ENCODE peak calls at places on chromosomes 5 and 9, in four cellular contexts. One of them, this sample, is unnamed.

GRCh38 chr5:62082370-62082778 is 223.6 kb upstream of the KIF2A start:
- DNase-seq in breast epithelium: no peak
- DNase-seq in GM12892: no peak
- DNase-seq in ovary: no peak
- DNase-seq in this sample: no peak

GRCh38 chr5:149636861-149637246 is 55.6 kb downstream of the ARHGEF37 start:
- DNase-seq in breast epithelium: no peak
- DNase-seq in ovary: peak
- DNase-seq in GM12892: no peak
- DNase-seq in this sample: no peak

GRCh38 chr9:112012026-112012902 is 115.7 kb downstream of the UGCG start:
- DNase-seq in ovary: peak
- DNase-seq in breast epithelium: peak
- DNase-seq in GM12892: peak
- DNase-seq in this sample: peak

GRCh38 chr5:165370772-165371171 is 1865.4 kb downstream of the MAT2B start:
- DNase-seq in breast epithelium: no peak
- DNase-seq in ovary: no peak
- DNase-seq in GM12892: no peak
- DNase-seq in this sample: no peak

GRCh38 chr5:38535281-38535750 is 21.1 kb downstream of the LIFR start:
- DNase-seq in ovary: no peak
- DNase-seq in breast epithelium: no peak
- DNase-seq in GM12892: no peak
- DNase-seq in this sample: no peak

GRCh38 chr9:123431581-123431980 is 75.6 kb downstream of the CRB2 start:
- DNase-seq in breast epithelium: no peak
- DNase-seq in ovary: no peak
- DNase-seq in GM12892: no peak
- DNase-seq in this sample: no peak

GRCh38 chr5:149128023-149128875 is 13.0 kb upstream of the ABLIM3 start:
- DNase-seq in breast epithelium: no peak
- DNase-seq in ovary: no peak
- DNase-seq in GM12892: no peak
- DNase-seq in this sample: no peak

GRCh38 chr5:67204821-67205220 is 8.2 kb upstream of the CD180 start:
- DNase-seq in GM12892: no peak
- DNase-seq in ovary: no peak
- DNase-seq in breast epithelium: no peak
- DNase-seq in this sample: no peak

GRCh38 chr9:108286807-108287206 is 569.0 kb downstream of the ACTL7B start:
- DNase-seq in breast epithelium: no peak
- DNase-seq in ovary: no peak
- DNase-seq in GM12892: no peak
- DNase-seq in this sample: no peak

GRCh38 chr9:133509179-133510083 is 15.3 kb downstream of the MYMK start:
- DNase-seq in ovary: peak
- DNase-seq in breast epithelium: no peak
- DNase-seq in GM12892: no peak
- DNase-seq in this sample: no peak

GRCh38 chr5:35089688-35090314 is 42.1 kb upstream of the AGXT2 start:
- DNase-seq in breast epithelium: peak
- DNase-seq in ovary: peak
- DNase-seq in GM12892: peak
- DNase-seq in this sample: no peak

GRCh38 chr9:69204869-69205268 is 30.8 kb downstream of the TJP2 start:
- DNase-seq in GM12892: no peak
- DNase-seq in breast epithelium: no peak
- DNase-seq in ovary: no peak
- DNase-seq in this sample: no peak

GRCh38 chr5:43039468-43040286 is 442 bp downstream of the ANXA2R start:
- DNase-seq in breast epithelium: no peak
- DNase-seq in ovary: peak
- DNase-seq in GM12892: no peak
- DNase-seq in this sample: peak

GRCh38 chr5:55994502-55994997 is at the start of gene IL6ST:
- DNase-seq in ovary: no peak
- DNase-seq in breast epithelium: no peak
- DNase-seq in GM12892: peak
- DNase-seq in this sample: peak

GRCh38 chr9:106945727-106946690 is 83.0 kb downstream of the ZNF462 start:
- DNase-seq in breast epithelium: no peak
- DNase-seq in GM12892: no peak
- DNase-seq in ovary: no peak
- DNase-seq in this sample: no peak

GRCh38 chr5:96896285-96896711 is 20.0 kb downstream of the ERAP2 start:
- DNase-seq in ovary: no peak
- DNase-seq in breast epithelium: no peak
- DNase-seq in GM12892: no peak
- DNase-seq in this sample: no peak

GRCh38 chr5:53397845-53398244 is 82.6 kb upstream of the FST start:
- DNase-seq in breast epithelium: no peak
- DNase-seq in ovary: no peak
- DNase-seq in GM12892: no peak
- DNase-seq in this sample: no peak

GRCh38 chr9:136186386-136186785 is 18.5 kb downstream of the LHX3 start:
- DNase-seq in breast epithelium: no peak
- DNase-seq in GM12892: no peak
- DNase-seq in ovary: no peak
- DNase-seq in this sample: no peak

GRCh38 chr5:61407706-61408105 is 75.6 kb downstream of the ZSWIM6 start:
- DNase-seq in GM12892: no peak
- DNase-seq in breast epithelium: no peak
- DNase-seq in ovary: no peak
- DNase-seq in this sample: no peak

GRCh38 chr5:163978897-163979296 is 473.5 kb downstream of the MAT2B start:
- DNase-seq in GM12892: no peak
- DNase-seq in breast epithelium: no peak
- DNase-seq in ovary: no peak
- DNase-seq in this sample: no peak

GRCh38 chr5:173093597-173093996 is 37.4 kb downstream of the CREBRF start:
- DNase-seq in ovary: no peak
- DNase-seq in GM12892: no peak
- DNase-seq in breast epithelium: no peak
- DNase-seq in this sample: no peak

GRCh38 chr5:116847960-116848359 is 273.3 kb upstream of the SEMA6A start:
- DNase-seq in GM12892: no peak
- DNase-seq in breast epithelium: no peak
- DNase-seq in ovary: no peak
- DNase-seq in this sample: no peak

GRCh38 chr9:129109504-129109903 is 1.1 kb downstream of the CRAT start:
- DNase-seq in GM12892: no peak
- DNase-seq in breast epithelium: no peak
- DNase-seq in ovary: no peak
- DNase-seq in this sample: no peak

GRCh38 chr9:69120380-69121154 is 53.5 kb upstream of the TJP2 start:
- DNase-seq in GM12892: peak
- DNase-seq in ovary: peak
- DNase-seq in breast epithelium: peak
- DNase-seq in this sample: no peak

GRCh38 chr9:28951945-28952344 is 1378.7 kb upstream of the C9orf72 start:
- DNase-seq in ovary: no peak
- DNase-seq in GM12892: no peak
- DNase-seq in breast epithelium: no peak
- DNase-seq in this sample: no peak

GRCh38 chr5:67858470-67859096 is 357.0 kb upstream of the PIK3R1 start:
- DNase-seq in breast epithelium: no peak
- DNase-seq in ovary: no peak
- DNase-seq in GM12892: no peak
- DNase-seq in this sample: no peak

GRCh38 chr9:29966247-29966646 is 2393.0 kb upstream of the C9orf72 start:
- DNase-seq in GM12892: no peak
- DNase-seq in ovary: no peak
- DNase-seq in breast epithelium: no peak
- DNase-seq in this sample: no peak

GRCh38 chr5:134637106-134637721 is 4.6 kb upstream of the SAR1B start:
- DNase-seq in ovary: no peak
- DNase-seq in GM12892: no peak
- DNase-seq in breast epithelium: peak
- DNase-seq in this sample: no peak

GRCh38 chr5:138632900-138633489 is 57.8 kb upstream of the HSPA9 start:
- DNase-seq in breast epithelium: no peak
- DNase-seq in ovary: peak
- DNase-seq in GM12892: no peak
- DNase-seq in this sample: peak

GRCh38 chr5:159427180-159428012 is 97.1 kb upstream of the IL12B start:
- DNase-seq in breast epithelium: no peak
- DNase-seq in ovary: no peak
- DNase-seq in GM12892: no peak
- DNase-seq in this sample: no peak

GRCh38 chr9:34611811-34612787 is at the start of gene RPP25L:
- DNase-seq in ovary: peak
- DNase-seq in breast epithelium: peak
- DNase-seq in GM12892: peak
- DNase-seq in this sample: peak

GRCh38 chr5:136522217-136522956 is 157.0 kb upstream of the TRPC7 start:
- DNase-seq in breast epithelium: no peak
- DNase-seq in ovary: no peak
- DNase-seq in GM12892: no peak
- DNase-seq in this sample: no peak

GRCh38 chr5:41788800-41789395 is 81.3 kb downstream of the OXCT1 start:
- DNase-seq in ovary: no peak
- DNase-seq in GM12892: no peak
- DNase-seq in breast epithelium: no peak
- DNase-seq in this sample: no peak

DNA sequence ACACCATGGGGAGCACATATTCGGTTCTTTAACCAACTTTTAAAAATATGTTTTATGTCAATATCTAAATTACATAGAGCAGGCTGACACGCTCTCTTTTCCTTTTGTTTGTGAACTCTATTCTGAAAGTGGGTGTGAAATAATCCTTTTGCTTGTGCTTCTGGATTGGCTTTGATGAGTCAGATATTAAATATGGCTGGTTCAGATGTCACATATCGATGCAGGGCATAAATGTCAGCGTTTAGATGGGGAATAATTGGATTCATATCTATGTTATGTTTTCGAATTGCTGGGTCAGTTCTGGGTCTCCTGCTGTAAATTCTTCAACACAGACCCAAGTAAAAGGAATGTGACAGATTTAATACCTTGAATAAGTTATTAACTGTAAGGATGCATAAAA is 118.8 kb upstream of the SNX2 start:
- DNase-seq in breast epithelium: no peak
- DNase-seq in ovary: no peak
- DNase-seq in GM12892: no peak
- DNase-seq in this sample: no peak
- TF ChIP-seq POLR2A in breast epithelium: no peak
- TF ChIP-seq POLR2A in ovary: no peak
- TF ChIP-seq POLR2A in GM12892: no peak
- TF ChIP-seq POLR2A in this sample: no peak

GRCh38 chr5:140041099-140041491 is 2.0 kb downstream of the NRG2 start:
- DNase-seq in GM12892: no peak
- DNase-seq in breast epithelium: no peak
- DNase-seq in ovary: no peak
- DNase-seq in this sample: no peak

GRCh38 chr5:140041492-140042421 is 1.3 kb downstream of the NRG2 start:
- DNase-seq in ovary: peak
- DNase-seq in breast epithelium: peak
- DNase-seq in GM12892: no peak
- DNase-seq in this sample: peak

GRCh38 chr5:140040358-140040757 is 2.7 kb downstream of the NRG2 start:
- DNase-seq in breast epithelium: no peak
- DNase-seq in GM12892: no peak
- DNase-seq in ovary: no peak
- DNase-seq in this sample: no peak

GRCh38 chr5:140038373-140038957 is 4.6 kb downstream of the NRG2 start:
- DNase-seq in breast epithelium: no peak
- DNase-seq in ovary: no peak
- DNase-seq in GM12892: no peak
- DNase-seq in this sample: no peak

DNA sequence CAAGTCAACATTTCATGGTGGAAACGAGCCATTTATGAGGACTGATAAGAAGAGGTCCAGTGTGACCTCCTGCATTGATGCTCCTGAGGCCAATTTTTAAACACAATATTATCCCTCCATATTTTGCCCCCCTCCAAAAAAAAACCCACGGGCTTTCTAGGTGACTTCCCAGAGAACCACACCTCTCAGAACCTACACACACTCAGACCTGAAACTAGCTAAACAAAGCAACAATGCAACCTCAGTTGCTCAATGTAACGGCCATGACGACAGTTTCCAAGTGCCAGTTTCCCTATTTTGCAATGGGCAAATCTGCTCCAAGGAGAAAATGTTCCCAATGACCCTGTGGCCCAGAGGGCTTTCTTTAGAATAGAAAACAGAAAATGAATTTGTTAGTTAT is 3.5 kb downstream of the NRG2 start:
- DNase-seq in GM12892: no peak
- DNase-seq in breast epithelium: peak
- DNase-seq in ovary: no peak
- DNase-seq in this sample: no peak
- TF ChIP-seq POLR2A in GM12892: peak
- TF ChIP-seq POLR2A in breast epithelium: no peak
- TF ChIP-seq POLR2A in ovary: no peak
- TF ChIP-seq POLR2A in this sample: no peak

GRCh38 chr9:95507456-95508241 is 9.1 kb downstream of the PTCH1 start:
- DNase-seq in breast epithelium: peak
- DNase-seq in ovary: peak
- DNase-seq in GM12892: peak
- DNase-seq in this sample: peak
- TF ChIP-seq POLR2A in breast epithelium: no peak
- TF ChIP-seq POLR2A in ovary: no peak
- TF ChIP-seq POLR2A in GM12892: no peak
- TF ChIP-seq POLR2A in this sample: no peak

GRCh38 chr9:127866535-127866934 is 10.9 kb downstream of the AK1 start:
- DNase-seq in GM12892: no peak
- DNase-seq in breast epithelium: no peak
- DNase-seq in ovary: no peak
- DNase-seq in this sample: peak

GRCh38 chr9:127867356-127868277 is 9.9 kb downstream of the AK1 start:
- DNase-seq in GM12892: no peak
- DNase-seq in ovary: peak
- DNase-seq in breast epithelium: no peak
- DNase-seq in this sample: no peak

GRCh38 chr9:127863179-127863578 is 8.7 kb upstream of the ENG start:
- DNase-seq in ovary: no peak
- DNase-seq in GM12892: no peak
- DNase-seq in breast epithelium: no peak
- DNase-seq in this sample: no peak

GRCh38 chr9:127868278-127868903 is 9.1 kb downstream of the AK1 start:
- DNase-seq in GM12892: no peak
- DNase-seq in ovary: no peak
- DNase-seq in breast epithelium: no peak
- DNase-seq in this sample: no peak

GRCh38 chr9:127865645-127866464 is 11.4 kb upstream of the ENG start:
- DNase-seq in breast epithelium: no peak
- DNase-seq in GM12892: no peak
- DNase-seq in ovary: no peak
- DNase-seq in this sample: no peak
- TF ChIP-seq POLR2A in breast epithelium: no peak
- TF ChIP-seq POLR2A in GM12892: no peak
- TF ChIP-seq POLR2A in ovary: no peak
- TF ChIP-seq POLR2A in this sample: no peak

GRCh38 chr9:21668504-21668903 is 133.9 kb upstream of the MTAP start:
- DNase-seq in breast epithelium: peak
- DNase-seq in GM12892: no peak
- DNase-seq in ovary: no peak
- DNase-seq in this sample: no peak
- TF ChIP-seq POLR2A in breast epithelium: no peak
- TF ChIP-seq POLR2A in GM12892: no peak
- TF ChIP-seq POLR2A in ovary: no peak
- TF ChIP-seq POLR2A in this sample: no peak